ENCODE peak calls at places on chromosomes 16 and 17, in six cellular contexts. Y is suprapubic skin, G is stomach, H is lower lobe of right lung, I is psoas muscle, A is IMR-90. Z is an unnamed sample.

GRCh38 chr16:31200821-31201510 is 1.6 kb downstream of the PYCARD start:
- DNase-seq in Y (no peak), G (no peak), H (no peak), I (no peak), A (no peak), Z (no peak)

GRCh38 chr16:85583491-85584181 is 29.5 kb upstream of the GSE1 start:
- DNase-seq in Y (no peak), G (no peak), H (no peak), I (no peak), A (peak), Z (peak)

GRCh38 chr16:67708368-67708771 is 10.7 kb downstream of the GFOD2 start:
- DNase-seq in Y (no peak), G (no peak), H (no peak), I (peak), A (peak), Z (no peak)

GRCh38 chr16:49581630-49582298 is 208.2 kb downstream of the C16orf78 start:
- DNase-seq in Y (no peak), G (no peak), H (no peak), I (no peak), A (no peak), Z (no peak)

GRCh38 chr17:56756536-56756935 is 77.2 kb downstream of the C17orf67 start:
- DNase-seq in Y (no peak), G (no peak), H (no peak), I (no peak), A (peak), Z (peak)

GRCh38 chr17:16980813-16981731 is 9.2 kb upstream of the TNFRSF13B start:
- DNase-seq in Y (no peak), G (no peak), H (no peak), I (no peak), A (no peak), Z (no peak)

GRCh38 chr17:79792984-79793923 is 3.6 kb downstream of the CBX8 start:
- DNase-seq in Y (peak), G (no peak), H (no peak), I (peak), A (peak), Z (peak)

GRCh38 chr16:12754824-12755543 is 48.7 kb downstream of the CPPED1 start:
- DNase-seq in Y (no peak), G (no peak), H (no peak), I (no peak), A (no peak), Z (peak)

GRCh38 chr17:45425125-45425983 is 7.3 kb downstream of the ARHGAP27 start:
- DNase-seq in Y (no peak), G (peak), H (peak), I (no peak), A (peak), Z (peak)

GRCh38 chr17:77693776-77694175 is 264.7 kb upstream of the TNRC6C start:
- DNase-seq in Y (no peak), G (no peak), H (no peak), I (no peak), A (no peak), Z (no peak)

GRCh38 chr16:1107731-1108130 is 11.7 kb upstream of the C1QTNF8 start:
- DNase-seq in Y (no peak), G (no peak), H (no peak), I (no peak), A (no peak), Z (no peak)

GRCh38 chr17:22303096-22303495 is 610.8 kb downstream of the KCNJ18 start:
- DNase-seq in Y (no peak), G (no peak), H (no peak), I (no peak), A (no peak), Z (no peak)

GRCh38 chr17:5226940-5227878 is 7.5 kb downstream of the SCIMP start:
- DNase-seq in Y (no peak), G (no peak), H (peak), I (no peak), A (no peak), Z (no peak)

GRCh38 chr17:1000597-1001490 is 3.9 kb downstream of the TIMM22 start:
- DNase-seq in Y (no peak), G (peak), H (no peak), I (no peak), A (peak), Z (peak)

GRCh38 chr17:45687594-45687993 is 96.5 kb upstream of the CRHR1 start:
- DNase-seq in Y (no peak), G (no peak), H (no peak), I (no peak), A (no peak), Z (no peak)

GRCh38 chr17:16872836-16873653 is 98.9 kb downstream of the TNFRSF13B start:
- DNase-seq in Y (no peak), G (peak), H (no peak), I (no peak), A (no peak), Z (no peak)

GRCh38 chr17:38898812-38899348 is 26.5 kb upstream of the LASP1NB start:
- DNase-seq in Y (no peak), G (peak), H (peak), I (peak), A (no peak), Z (no peak)

GRCh38 chr17:62898239-62898864 is 67.7 kb upstream of the TANC2 start:
- DNase-seq in Y (no peak), G (no peak), H (no peak), I (no peak), A (no peak), Z (no peak)

GRCh38 chr16:66612422-66612821 is 7.9 kb downstream of the CMTM3 start:
- DNase-seq in Y (no peak), G (no peak), H (no peak), I (no peak), A (no peak), Z (no peak)

GRCh38 chr16:4179020-4179419 is 62.8 kb upstream of the ADCY9 start:
- DNase-seq in Y (peak), G (no peak), H (peak), I (peak), A (peak), Z (no peak)

GRCh38 chr17:63446981-63447687 is 1.0 kb upstream of the CYB561 start:
- DNase-seq in Y (no peak), G (peak), H (peak), I (no peak), A (no peak), Z (no peak)

GRCh38 chr17:37742762-37743611 is 1.9 kb downstream of the HNF1B start:
- DNase-seq in Y (no peak), G (peak), H (no peak), I (no peak), A (no peak), Z (no peak)

DNA sequence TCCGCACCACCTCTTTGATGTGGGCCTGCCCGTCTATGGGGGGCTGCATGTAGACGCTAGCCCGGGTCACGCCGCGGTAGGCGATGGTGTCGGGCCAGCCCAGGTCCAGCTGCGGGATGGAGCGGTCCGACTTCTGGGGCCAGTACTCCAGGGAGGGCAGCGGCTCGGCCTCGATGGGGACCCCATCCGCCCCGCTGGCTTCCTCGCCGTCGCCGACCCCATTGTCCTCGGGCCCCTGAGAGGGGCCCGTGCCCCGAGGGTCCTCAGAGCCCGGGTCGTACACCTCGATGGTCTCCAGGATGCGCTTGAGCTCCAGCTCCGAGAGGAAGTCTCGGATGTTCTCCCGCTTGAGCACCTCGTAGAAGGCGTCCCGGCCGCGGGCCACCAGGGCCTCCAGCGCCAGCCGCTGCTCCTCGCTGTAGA is 1.0 kb downstream of the FAM83G start:
- DNase-seq in Y (no peak), G (no peak), H (no peak), I (peak), A (no peak), Z (no peak)
- H3K4me3 ChIP-seq in Y (peak), G (peak), H (peak), I (peak), A (peak), Z (peak)

GRCh38 chr16:89410794-89411309 is 79.5 kb downstream of the ANKRD11 start:
- DNase-seq in Y (no peak), G (peak), H (peak), I (peak), A (peak), Z (peak)

GRCh38 chr16:89408315-89408714 is 82.0 kb downstream of the ANKRD11 start:
- DNase-seq in Y (no peak), G (no peak), H (no peak), I (peak), A (no peak), Z (no peak)

GRCh38 chr16:89407925-89408300 is 82.4 kb downstream of the ANKRD11 start:
- DNase-seq in Y (no peak), G (no peak), H (no peak), I (peak), A (no peak), Z (no peak)

GRCh38 chr16:89410322-89410721 is 80.0 kb downstream of the ANKRD11 start:
- DNase-seq in Y (no peak), G (no peak), H (no peak), I (no peak), A (no peak), Z (no peak)

GRCh38 chr16:89409161-89409711 is 81.1 kb downstream of the ANKRD11 start:
- DNase-seq in Y (no peak), G (no peak), H (no peak), I (no peak), A (peak), Z (peak)
- H3K27ac ChIP-seq in Y (peak), G (no peak), H (peak), I (peak), A (no peak), Z (no peak)

GRCh38 chr17:46930083-46930482 is 7.1 kb downstream of the GOSR2 start:
- DNase-seq in Y (no peak), G (no peak), H (no peak), I (no peak), A (no peak), Z (no peak)

GRCh38 chr17:46931596-46931995 is 8.6 kb downstream of the GOSR2 start:
- DNase-seq in Y (no peak), G (no peak), H (no peak), I (no peak), A (no peak), Z (no peak)

GRCh38 chr17:46940692-46941404 is 17.9 kb downstream of the GOSR2 start:
- DNase-seq in Y (no peak), G (peak), H (peak), I (peak), A (peak), Z (peak)

DNA sequence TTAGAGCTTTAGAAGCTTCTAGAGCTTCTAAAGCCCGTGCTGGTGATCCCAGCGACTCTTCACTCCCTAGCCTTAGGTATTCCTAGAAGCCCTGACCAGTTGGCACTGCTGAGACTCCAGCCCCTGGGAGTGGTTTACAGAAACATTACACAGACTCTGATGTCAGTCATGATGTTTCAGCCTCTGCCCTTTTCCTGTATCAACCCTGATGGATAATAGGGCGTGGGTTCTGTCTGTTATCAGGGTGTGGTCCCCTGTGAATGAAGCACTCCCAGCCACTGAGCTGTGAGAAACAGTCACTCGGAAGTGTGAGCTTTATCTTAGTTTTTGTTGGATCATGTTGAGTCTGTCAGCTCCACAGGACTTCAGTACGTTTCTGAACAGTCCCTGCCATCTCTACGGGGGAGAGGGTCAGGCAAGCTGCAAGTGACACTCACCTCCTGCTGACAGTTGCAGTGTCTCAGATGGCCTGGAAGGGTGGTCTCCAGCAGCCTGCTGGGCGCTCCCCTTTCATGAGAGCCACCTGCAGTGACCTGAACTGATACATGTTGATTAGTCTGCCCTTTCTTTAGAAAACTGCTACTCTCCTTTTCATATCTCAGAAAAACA is 12.8 kb downstream of the GOSR2 start:
- DNase-seq in Y (no peak), G (peak), H (no peak), I (no peak), A (no peak), Z (peak)
- H3K4me3 ChIP-seq in Y (no peak), G (no peak), H (no peak), I (no peak), A (no peak), Z (no peak)

GRCh38 chr17:75508848-75509450 is 6.4 kb downstream of the CASKIN2 start:
- DNase-seq in Y (no peak), G (no peak), H (peak), I (peak), A (no peak), Z (no peak)

GRCh38 chr17:75506134-75506533 is 9.2 kb downstream of the CASKIN2 start:
- DNase-seq in Y (no peak), G (no peak), H (peak), I (no peak), A (no peak), Z (no peak)

GRCh38 chr17:75506888-75507287 is 8.4 kb downstream of the CASKIN2 start:
- DNase-seq in Y (no peak), G (no peak), H (peak), I (no peak), A (no peak), Z (no peak)

GRCh38 chr17:75508122-75508719 is 7.1 kb downstream of the CASKIN2 start:
- DNase-seq in Y (no peak), G (no peak), H (peak), I (no peak), A (no peak), Z (no peak)

GRCh38 chr17:75507712-75508111 is 7.6 kb downstream of the CASKIN2 start:
- DNase-seq in Y (no peak), G (no peak), H (no peak), I (no peak), A (no peak), Z (no peak)
- H3K27ac ChIP-seq in Y (peak), G (no peak), H (peak), I (no peak), A (no peak), Z (no peak)

GRCh38 chr16:84001726-84002125 is 33.7 kb downstream of the NECAB2 start:
- DNase-seq in Y (no peak), G (no peak), H (no peak), I (no peak), A (no peak), Z (no peak)
- H3K4me3 ChIP-seq in Y (no peak), G (no peak), H (no peak), I (no peak), A (no peak), Z (no peak)

GRCh38 chr17:31269597-31269996 is 27.4 kb downstream of the OMG start:
- DNase-seq in Y (no peak), G (no peak), H (no peak), I (no peak), A (peak), Z (peak)
- H3K27ac ChIP-seq in Y (no peak), G (no peak), H (no peak), I (no peak), A (peak), Z (peak)

GRCh38 chr17:58248955-58249269 is 10.5 kb downstream of the LPO start:
- DNase-seq in Y (no peak), G (no peak), H (no peak), I (no peak), A (no peak), Z (no peak)
- H3K4me3 ChIP-seq in Y (peak), G (peak), H (peak), I (peak), A (peak), Z (peak)

DNA sequence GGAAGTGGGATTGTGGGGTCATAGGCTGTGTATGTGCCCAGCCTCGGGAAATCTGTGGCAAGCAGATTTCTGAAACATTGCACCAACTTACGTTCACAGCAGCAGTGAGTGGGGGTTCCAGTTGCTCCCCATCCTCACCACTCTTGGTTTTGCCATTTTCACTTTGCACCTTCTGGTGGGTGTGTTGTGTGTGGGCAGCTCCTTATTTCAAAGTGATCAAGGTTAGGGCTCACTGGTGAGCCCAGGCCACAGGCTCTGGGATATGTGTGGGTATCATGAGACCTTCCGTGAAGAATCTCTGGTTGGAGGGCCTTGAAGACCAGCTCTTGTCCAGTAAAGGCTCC is 29.5 kb upstream of the PRM1 start:
- DNase-seq in Y (no peak), G (no peak), H (no peak), I (no peak), A (no peak), Z (no peak)
- H3K27ac ChIP-seq in Y (no peak), G (no peak), H (no peak), I (no peak), A (no peak), Z (no peak)